ENCODE peak calls at places on chromosomes 3 and 15, in nine cellular contexts. One of them, this sample, is unnamed.
A peak's percentile ranks its signal among the peaks of the same experiment; 100 is the strongest.

GRCh38 chr15:61621146-61621545 is 392.0 kb upstream of the RORA start:
- DNase-seq in astrocyte: no peak
- DNase-seq in CD8-positive, alpha-beta T cell: no peak
- DNase-seq in IMR-90: no peak
- DNase-seq in nephron progenitor cell: peak; percentile 53
- DNase-seq in vagina: no peak
- DNase-seq in GM12878: no peak
- DNase-seq in GM23338: peak; percentile 69
- DNase-seq in cardiac fibroblast: peak; percentile 2
- DNase-seq in this sample: peak; percentile 12

GRCh38 chr3:13012228-13012691 is 61.0 kb downstream of the IQSEC1 start:
- DNase-seq in GM12878: peak; percentile 84
- DNase-seq in IMR-90: peak; percentile 44
- DNase-seq in nephron progenitor cell: no peak
- DNase-seq in astrocyte: no peak
- DNase-seq in GM23338: no peak
- DNase-seq in cardiac fibroblast: peak; percentile 36
- DNase-seq in CD8-positive, alpha-beta T cell: peak; percentile 53
- DNase-seq in vagina: no peak
- DNase-seq in this sample: peak; percentile 48

GRCh38 chr3:59502806-59503205 is 453.0 kb upstream of the CFAP20DC start:
- DNase-seq in cardiac fibroblast: peak; percentile 50
- DNase-seq in nephron progenitor cell: no peak
- DNase-seq in astrocyte: peak; percentile 90
- DNase-seq in GM12878: no peak
- DNase-seq in CD8-positive, alpha-beta T cell: no peak
- DNase-seq in IMR-90: peak; percentile 95
- DNase-seq in vagina: no peak
- DNase-seq in GM23338: no peak
- DNase-seq in this sample: no peak

GRCh38 chr3:154616298-154616697 is 186.3 kb upstream of the GPR149 start:
- DNase-seq in IMR-90: no peak
- DNase-seq in nephron progenitor cell: no peak
- DNase-seq in CD8-positive, alpha-beta T cell: no peak
- DNase-seq in cardiac fibroblast: no peak
- DNase-seq in vagina: no peak
- DNase-seq in GM12878: no peak
- DNase-seq in astrocyte: no peak
- DNase-seq in GM23338: peak; percentile 63
- DNase-seq in this sample: no peak

GRCh38 chr15:55823191-55823670 is 80.3 kb upstream of the PRTG start:
- DNase-seq in nephron progenitor cell: no peak
- DNase-seq in GM12878: no peak
- DNase-seq in IMR-90: peak; percentile 71
- DNase-seq in cardiac fibroblast: peak; percentile 90
- DNase-seq in CD8-positive, alpha-beta T cell: no peak
- DNase-seq in GM23338: no peak
- DNase-seq in vagina: no peak
- DNase-seq in astrocyte: peak; percentile 96
- DNase-seq in this sample: no peak

GRCh38 chr3:17489139-17489538 is 253.3 kb downstream of the TBC1D5 start:
- DNase-seq in cardiac fibroblast: no peak
- DNase-seq in nephron progenitor cell: no peak
- DNase-seq in GM23338: no peak
- DNase-seq in IMR-90: peak; percentile 77
- DNase-seq in GM12878: no peak
- DNase-seq in CD8-positive, alpha-beta T cell: no peak
- DNase-seq in vagina: no peak
- DNase-seq in astrocyte: peak; percentile 56
- DNase-seq in this sample: no peak

GRCh38 chr3:131142580-131142979 is 115.9 kb downstream of the NEK11 start:
- DNase-seq in astrocyte: no peak
- DNase-seq in GM12878: no peak
- DNase-seq in vagina: no peak
- DNase-seq in IMR-90: peak; percentile 1
- DNase-seq in GM23338: peak; percentile 8
- DNase-seq in nephron progenitor cell: no peak
- DNase-seq in cardiac fibroblast: peak; percentile 29
- DNase-seq in CD8-positive, alpha-beta T cell: no peak
- DNase-seq in this sample: no peak

GRCh38 chr3:9503283-9503682 is 50.3 kb downstream of the LHFPL4 start:
- DNase-seq in astrocyte: peak; percentile 20
- DNase-seq in CD8-positive, alpha-beta T cell: peak; percentile 67
- DNase-seq in GM12878: peak; percentile 21
- DNase-seq in vagina: no peak
- DNase-seq in cardiac fibroblast: peak; percentile 78
- DNase-seq in IMR-90: peak; percentile 61
- DNase-seq in nephron progenitor cell: peak; percentile 85
- DNase-seq in GM23338: peak; percentile 96
- DNase-seq in this sample: peak; percentile 81

GRCh38 chr15:78298983-78299301 is 467 bp downstream of the SKIC8 start:
- DNase-seq in astrocyte: peak; percentile 18
- DNase-seq in nephron progenitor cell: no peak
- DNase-seq in CD8-positive, alpha-beta T cell: no peak
- DNase-seq in GM12878: no peak
- DNase-seq in vagina: no peak
- DNase-seq in GM23338: no peak
- DNase-seq in IMR-90: peak; percentile 20
- DNase-seq in cardiac fibroblast: peak; percentile 20
- DNase-seq in this sample: no peak

GRCh38 chr3:31204026-31204795 is 309.8 kb upstream of the GADL1 start:
- DNase-seq in IMR-90: no peak
- DNase-seq in GM12878: no peak
- DNase-seq in cardiac fibroblast: no peak
- DNase-seq in CD8-positive, alpha-beta T cell: no peak
- DNase-seq in vagina: no peak
- DNase-seq in GM23338: no peak
- DNase-seq in nephron progenitor cell: no peak
- DNase-seq in astrocyte: no peak
- DNase-seq in this sample: no peak

GRCh38 chr3:48739955-48740823 is 23.2 kb upstream of the IP6K2 start:
- DNase-seq in IMR-90: peak; percentile 75
- DNase-seq in astrocyte: peak; percentile 42
- DNase-seq in cardiac fibroblast: peak; percentile 95
- DNase-seq in GM23338: peak; percentile 94
- DNase-seq in CD8-positive, alpha-beta T cell: peak; percentile 45
- DNase-seq in vagina: no peak
- DNase-seq in nephron progenitor cell: peak; percentile 79
- DNase-seq in GM12878: no peak
- DNase-seq in this sample: peak; percentile 87

GRCh38 chr3:182325213-182325941 is 467.9 kb upstream of the ATP11B start:
- DNase-seq in GM12878: peak; percentile 1
- DNase-seq in vagina: no peak
- DNase-seq in CD8-positive, alpha-beta T cell: no peak
- DNase-seq in astrocyte: peak; percentile 51
- DNase-seq in IMR-90: no peak
- DNase-seq in cardiac fibroblast: no peak
- DNase-seq in nephron progenitor cell: no peak
- DNase-seq in GM23338: no peak
- DNase-seq in this sample: peak; percentile 13

GRCh38 chr15:28918141-28918983 is 32.6 kb downstream of the APBA2 start:
- DNase-seq in cardiac fibroblast: peak; percentile 10
- DNase-seq in astrocyte: no peak
- DNase-seq in GM12878: no peak
- DNase-seq in CD8-positive, alpha-beta T cell: no peak
- DNase-seq in nephron progenitor cell: peak; percentile 60
- DNase-seq in vagina: no peak
- DNase-seq in GM23338: peak; percentile 95
- DNase-seq in IMR-90: no peak
- DNase-seq in this sample: no peak

GRCh38 chr3:69865920-69866679 is 126.8 kb downstream of the MITF start:
- DNase-seq in CD8-positive, alpha-beta T cell: no peak
- DNase-seq in nephron progenitor cell: peak; percentile 2
- DNase-seq in IMR-90: peak; percentile 23
- DNase-seq in vagina: no peak
- DNase-seq in cardiac fibroblast: no peak
- DNase-seq in GM12878: no peak
- DNase-seq in GM23338: peak; percentile 16
- DNase-seq in astrocyte: no peak
- DNase-seq in this sample: no peak

GRCh38 chr15:96023081-96023480 is 307.4 kb upstream of the NR2F2 start:
- DNase-seq in GM12878: no peak
- DNase-seq in nephron progenitor cell: no peak
- DNase-seq in GM23338: no peak
- DNase-seq in CD8-positive, alpha-beta T cell: no peak
- DNase-seq in IMR-90: no peak
- DNase-seq in astrocyte: no peak
- DNase-seq in cardiac fibroblast: no peak
- DNase-seq in vagina: no peak
- DNase-seq in this sample: no peak

GRCh38 chr3:107845355-107846281 is 245.2 kb downstream of the CD47 start:
- DNase-seq in astrocyte: no peak
- DNase-seq in GM23338: no peak
- DNase-seq in vagina: no peak
- DNase-seq in GM12878: no peak
- DNase-seq in CD8-positive, alpha-beta T cell: no peak
- DNase-seq in nephron progenitor cell: no peak
- DNase-seq in IMR-90: peak; percentile 21
- DNase-seq in cardiac fibroblast: peak; percentile 13
- DNase-seq in this sample: no peak

GRCh38 chr15:47035756-47036155 is 681.5 kb upstream of the SEMA6D start:
- DNase-seq in GM23338: no peak
- DNase-seq in vagina: no peak
- DNase-seq in astrocyte: no peak
- DNase-seq in GM12878: no peak
- DNase-seq in CD8-positive, alpha-beta T cell: no peak
- DNase-seq in cardiac fibroblast: no peak
- DNase-seq in IMR-90: no peak
- DNase-seq in nephron progenitor cell: no peak
- DNase-seq in this sample: no peak

GRCh38 chr3:59605318-59605717 is 555.5 kb upstream of the CFAP20DC start:
- DNase-seq in astrocyte: no peak
- DNase-seq in IMR-90: no peak
- DNase-seq in nephron progenitor cell: no peak
- DNase-seq in cardiac fibroblast: no peak
- DNase-seq in GM12878: no peak
- DNase-seq in CD8-positive, alpha-beta T cell: no peak
- DNase-seq in vagina: no peak
- DNase-seq in GM23338: no peak
- DNase-seq in this sample: no peak

GRCh38 chr15:71183063-71183462 is 67.8 kb downstream of the THSD4 start:
- DNase-seq in GM23338: no peak
- DNase-seq in GM12878: no peak
- DNase-seq in IMR-90: no peak
- DNase-seq in nephron progenitor cell: no peak
- DNase-seq in CD8-positive, alpha-beta T cell: no peak
- DNase-seq in astrocyte: no peak
- DNase-seq in vagina: no peak
- DNase-seq in cardiac fibroblast: no peak
- DNase-seq in this sample: no peak

GRCh38 chr15:83565553-83566159 is 88.3 kb upstream of the ADAMTSL3 start:
- DNase-seq in nephron progenitor cell: peak; percentile 23
- DNase-seq in GM12878: no peak
- DNase-seq in CD8-positive, alpha-beta T cell: no peak
- DNase-seq in cardiac fibroblast: peak; percentile 37
- DNase-seq in IMR-90: peak; percentile 19
- DNase-seq in astrocyte: no peak
- DNase-seq in GM23338: peak; percentile 87
- DNase-seq in vagina: no peak
- DNase-seq in this sample: peak; percentile 39

GRCh38 chr3:155252535-155252934 is 40.9 kb downstream of the STRIT1 start:
- DNase-seq in vagina: no peak
- DNase-seq in IMR-90: peak; percentile 76
- DNase-seq in CD8-positive, alpha-beta T cell: no peak
- DNase-seq in cardiac fibroblast: peak; percentile 69
- DNase-seq in GM12878: no peak
- DNase-seq in nephron progenitor cell: no peak
- DNase-seq in astrocyte: no peak
- DNase-seq in GM23338: no peak
- DNase-seq in this sample: no peak

GRCh38 chr3:46280105-46280797 is 38.0 kb downstream of the CCR3 start:
- DNase-seq in IMR-90: peak; percentile 30
- DNase-seq in astrocyte: peak; percentile 48
- DNase-seq in GM12878: no peak
- DNase-seq in GM23338: no peak
- DNase-seq in cardiac fibroblast: peak; percentile 21
- DNase-seq in vagina: no peak
- DNase-seq in CD8-positive, alpha-beta T cell: peak; percentile 51
- DNase-seq in nephron progenitor cell: no peak
- DNase-seq in this sample: no peak

GRCh38 chr3:122948398-122948797 is 79.2 kb downstream of the SEMA5B start:
- DNase-seq in astrocyte: no peak
- DNase-seq in cardiac fibroblast: no peak
- DNase-seq in GM12878: no peak
- DNase-seq in vagina: no peak
- DNase-seq in nephron progenitor cell: peak; percentile 16
- DNase-seq in GM23338: peak; percentile 49
- DNase-seq in IMR-90: no peak
- DNase-seq in CD8-positive, alpha-beta T cell: no peak
- DNase-seq in this sample: no peak
- TF ChIP-seq CTCF in astrocyte: no peak
- TF ChIP-seq CTCF in cardiac fibroblast: peak; percentile 7
- TF ChIP-seq CTCF in GM12878: no peak
- TF ChIP-seq CTCF in vagina: no peak
- TF ChIP-seq CTCF in nephron progenitor cell: no peak
- TF ChIP-seq CTCF in GM23338: peak; percentile 33
- TF ChIP-seq CTCF in IMR-90: no peak
- TF ChIP-seq CTCF in CD8-positive, alpha-beta T cell: no peak
- TF ChIP-seq CTCF in this sample: no peak

DNA sequence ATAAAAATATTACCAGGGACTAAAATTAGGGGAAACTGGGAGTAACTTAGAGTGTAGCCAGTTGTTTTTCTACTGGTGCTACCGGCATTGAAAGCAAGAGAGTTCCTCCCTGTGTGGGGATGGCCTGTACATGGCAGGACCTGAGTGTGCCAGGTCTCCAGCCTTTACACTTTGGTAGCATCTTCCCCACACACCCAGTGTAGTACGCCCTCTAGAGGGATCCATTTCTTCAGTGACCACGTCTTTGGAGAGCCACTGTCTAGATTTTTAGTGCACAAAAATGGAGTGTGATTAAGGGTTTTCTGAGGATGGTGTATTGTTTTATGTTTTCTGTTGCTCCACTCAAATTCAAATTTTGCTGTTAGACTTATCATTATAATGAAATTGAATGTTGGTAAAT is 507.0 kb upstream of the TPRG1 start:
- DNase-seq in nephron progenitor cell: no peak
- DNase-seq in IMR-90: no peak
- DNase-seq in vagina: no peak
- DNase-seq in cardiac fibroblast: no peak
- DNase-seq in GM23338: peak; percentile 63
- DNase-seq in GM12878: no peak
- DNase-seq in astrocyte: no peak
- DNase-seq in CD8-positive, alpha-beta T cell: peak; percentile 4
- DNase-seq in this sample: peak; percentile 8
- TF ChIP-seq CTCF in nephron progenitor cell: no peak
- TF ChIP-seq CTCF in IMR-90: peak; percentile 22
- TF ChIP-seq CTCF in vagina: no peak
- TF ChIP-seq CTCF in cardiac fibroblast: peak; percentile 24
- TF ChIP-seq CTCF in GM23338: peak; percentile 61
- TF ChIP-seq CTCF in GM12878: peak; percentile 24
- TF ChIP-seq CTCF in astrocyte: peak; percentile 5
- TF ChIP-seq CTCF in CD8-positive, alpha-beta T cell: no peak
- TF ChIP-seq CTCF in this sample: no peak

GRCh38 chr3:78143000-78143399 is 1103.1 kb downstream of the ROBO2 start:
- DNase-seq in GM12878: no peak
- DNase-seq in CD8-positive, alpha-beta T cell: no peak
- DNase-seq in GM23338: no peak
- DNase-seq in vagina: no peak
- DNase-seq in astrocyte: peak; percentile 17
- DNase-seq in cardiac fibroblast: peak; percentile 6
- DNase-seq in nephron progenitor cell: no peak
- DNase-seq in IMR-90: no peak
- DNase-seq in this sample: no peak
- TF ChIP-seq CTCF in GM12878: no peak
- TF ChIP-seq CTCF in CD8-positive, alpha-beta T cell: no peak
- TF ChIP-seq CTCF in GM23338: no peak
- TF ChIP-seq CTCF in vagina: no peak
- TF ChIP-seq CTCF in astrocyte: no peak
- TF ChIP-seq CTCF in cardiac fibroblast: no peak
- TF ChIP-seq CTCF in nephron progenitor cell: no peak
- TF ChIP-seq CTCF in IMR-90: no peak
- TF ChIP-seq CTCF in this sample: no peak

GRCh38 chr3:170062769-170063168 is 25.0 kb downstream of the GPR160 start:
- DNase-seq in GM23338: peak; percentile 80
- DNase-seq in nephron progenitor cell: no peak
- DNase-seq in vagina: no peak
- DNase-seq in cardiac fibroblast: no peak
- DNase-seq in GM12878: no peak
- DNase-seq in astrocyte: no peak
- DNase-seq in CD8-positive, alpha-beta T cell: no peak
- DNase-seq in IMR-90: no peak
- DNase-seq in this sample: no peak
- TF ChIP-seq CTCF in GM23338: peak; percentile 65
- TF ChIP-seq CTCF in nephron progenitor cell: no peak
- TF ChIP-seq CTCF in vagina: no peak
- TF ChIP-seq CTCF in cardiac fibroblast: no peak
- TF ChIP-seq CTCF in GM12878: peak; percentile 13
- TF ChIP-seq CTCF in astrocyte: no peak
- TF ChIP-seq CTCF in CD8-positive, alpha-beta T cell: no peak
- TF ChIP-seq CTCF in IMR-90: no peak
- TF ChIP-seq CTCF in this sample: no peak

This sample was measured in GM20000.